ENCODE peak calls at places on chromosomes 1 and 21, in eight cellular contexts. R, K, I, Y, T, V, M and U are unnamed samples.

GRCh38 chr1:102628008-102628736 is 480.1 kb downstream of the COL11A1 start:
- DNase-seq in R (no peak), K (no peak), I (no peak), Y (no peak), T (no peak), V (peak), M (no peak), U (no peak)

GRCh38 chr1:228512852-228513243 is 25.7 kb downstream of the RNF187 start:
- DNase-seq in R (no peak), K (no peak), I (no peak), Y (no peak), T (no peak), V (no peak), M (no peak), U (no peak)

GRCh38 chr1:6177681-6178380 is 2.3 kb downstream of the CHD5 start:
- DNase-seq in R (no peak), K (no peak), I (no peak), Y (no peak), T (no peak), V (peak), M (no peak), U (no peak)

GRCh38 chr1:113792986-113793385 is 19.3 kb downstream of the RSBN1 start:
- DNase-seq in R (no peak), K (no peak), I (no peak), Y (no peak), T (no peak), V (no peak), M (no peak), U (peak)

GRCh38 chr1:84672080-84672735 is 18.1 kb downstream of the SSX2IP start:
- DNase-seq in R (no peak), K (no peak), I (no peak), Y (no peak), T (no peak), V (no peak), M (no peak), U (no peak)

GRCh38 chr1:234960722-234961467 is 167.7 kb downstream of the TOMM20 start:
- DNase-seq in R (no peak), K (no peak), I (no peak), Y (no peak), T (no peak), V (no peak), M (no peak), U (no peak)

GRCh38 chr1:98792123-98792522 is 130.6 kb downstream of the SNX7 start:
- DNase-seq in R (no peak), K (no peak), I (no peak), Y (no peak), T (no peak), V (no peak), M (no peak), U (no peak)

GRCh38 chr1:214623430-214623829 is 20.4 kb downstream of the CENPF start:
- DNase-seq in R (no peak), K (no peak), I (no peak), Y (no peak), T (no peak), V (no peak), M (no peak), U (no peak)

GRCh38 chr1:3319874-3320245 is 134.6 kb upstream of the ARHGEF16 start:
- DNase-seq in R (no peak), K (no peak), I (no peak), Y (peak), T (no peak), V (peak), M (no peak), U (peak)

GRCh38 chr1:30267046-30267445 is 456.3 kb downstream of the MATN1 start:
- DNase-seq in R (no peak), K (no peak), I (no peak), Y (no peak), T (no peak), V (no peak), M (no peak), U (no peak)

GRCh38 chr1:11654571-11655262 is at the start of gene FBXO44:
- DNase-seq in R (no peak), K (no peak), I (no peak), Y (no peak), T (no peak), V (no peak), M (peak), U (no peak)

GRCh38 chr1:94875794-94876193 is 51.1 kb downstream of the CNN3 start:
- DNase-seq in R (no peak), K (no peak), I (no peak), Y (no peak), T (no peak), V (no peak), M (no peak), U (no peak)

GRCh38 chr1:86832409-86832808 is 81.5 kb downstream of the SELENOF start:
- DNase-seq in R (no peak), K (no peak), I (no peak), Y (no peak), T (no peak), V (no peak), M (no peak), U (no peak)

GRCh38 chr1:179708434-179709195 is 34.5 kb upstream of the FAM163A start:
- DNase-seq in R (no peak), K (no peak), I (no peak), Y (no peak), T (no peak), V (no peak), M (no peak), U (no peak)

GRCh38 chr1:36306210-36306901 is at the start of gene SH3D21:
- DNase-seq in R (no peak), K (no peak), I (no peak), Y (no peak), T (no peak), V (peak), M (peak), U (peak)

GRCh38 chr21:42614391-42614790 is 39.0 kb upstream of the PDE9A start:
- DNase-seq in R (no peak), K (no peak), I (no peak), Y (no peak), T (no peak), V (no peak), M (peak), U (no peak)

GRCh38 chr21:27571706-27572105 is 604.8 kb upstream of the ADAMTS5 start:
- DNase-seq in R (no peak), K (no peak), I (no peak), Y (no peak), T (no peak), V (no peak), M (no peak), U (peak)

GRCh38 chr1:208203127-208203847 is 40.9 kb downstream of the PLXNA2 start:
- DNase-seq in R (no peak), K (no peak), I (no peak), Y (no peak), T (no peak), V (peak), M (no peak), U (no peak)

GRCh38 chr1:57367945-57368344 is 55.9 kb downstream of the DAB1 start:
- DNase-seq in R (no peak), K (no peak), I (no peak), Y (no peak), T (no peak), V (no peak), M (no peak), U (no peak)

GRCh38 chr1:244302889-244303609 is 148.7 kb downstream of the ADSS2 start:
- DNase-seq in R (no peak), K (no peak), I (no peak), Y (no peak), T (no peak), V (no peak), M (no peak), U (peak)

GRCh38 chr1:202029171-202029665 is 18.8 kb downstream of the ELF3 start:
- DNase-seq in R (no peak), K (peak), I (no peak), Y (no peak), T (no peak), V (no peak), M (no peak), U (peak)

GRCh38 chr1:109850194-109850593 is 60.5 kb upstream of the CSF1 start:
- DNase-seq in R (no peak), K (no peak), I (no peak), Y (no peak), T (no peak), V (no peak), M (no peak), U (no peak)

GRCh38 chr1:28371011-28371378 is 1.5 kb downstream of the PHACTR4 start:
- DNase-seq in R (no peak), K (no peak), I (no peak), Y (no peak), T (no peak), V (no peak), M (no peak), U (no peak)

GRCh38 chr1:154306151-154306550 is 14.7 kb upstream of the AQP10 start:
- DNase-seq in R (no peak), K (no peak), I (no peak), Y (no peak), T (no peak), V (no peak), M (no peak), U (no peak)

GRCh38 chr1:34711469-34711868 is 43.4 kb upstream of the GJB5 start:
- DNase-seq in R (no peak), K (no peak), I (no peak), Y (no peak), T (no peak), V (no peak), M (no peak), U (no peak)

GRCh38 chr1:3727042-3727824 is 25.0 kb upstream of the CCDC27 start:
- DNase-seq in R (no peak), K (no peak), I (no peak), Y (no peak), T (no peak), V (no peak), M (no peak), U (no peak)

GRCh38 chr1:182029002-182029378 is 32.5 kb downstream of the ZNF648 start:
- DNase-seq in R (no peak), K (no peak), I (no peak), Y (no peak), T (no peak), V (no peak), M (no peak), U (no peak)

GRCh38 chr1:231528175-231529029 is at the start of gene TSNAX:
- DNase-seq in R (peak), K (peak), I (peak), Y (peak), T (peak), V (peak), M (peak), U (peak)

GRCh38 chr1:172654535-172654934 is 4.4 kb upstream of the FASLG start:
- DNase-seq in R (no peak), K (no peak), I (no peak), Y (no peak), T (no peak), V (no peak), M (no peak), U (peak)

GRCh38 chr1:211613108-211613947 is 34.4 kb upstream of the SLC30A1 start:
- DNase-seq in R (no peak), K (peak), I (no peak), Y (no peak), T (no peak), V (no peak), M (no peak), U (peak)

GRCh38 chr1:41955461-41956159 is 36.9 kb upstream of the HIVEP3 start:
- DNase-seq in R (no peak), K (peak), I (no peak), Y (no peak), T (peak), V (no peak), M (no peak), U (peak)

GRCh38 chr1:91672601-91673161 is 172.0 kb downstream of the CDC7 start:
- DNase-seq in R (no peak), K (no peak), I (no peak), Y (no peak), T (no peak), V (no peak), M (no peak), U (no peak)